ENCODE peak calls at places on chromosomes 5 and 9, in six cellular contexts. V, O, C, A, G and J are unnamed samples.

GRCh38 chr9:112620353-112620752 is 97.6 kb downstream of the INIP start:
- DNase-seq in G (no peak), O (peak; percentile 4), A (no peak), C (no peak), V (no peak), J (no peak)

GRCh38 chr9:105976257-105976656 is 281.9 kb downstream of the TMEM38B start:
- DNase-seq in G (no peak), V (no peak), C (no peak), A (no peak), O (no peak), J (no peak)

GRCh38 chr5:113663879-113664278 is 150.4 kb downstream of the YTHDC2 start:
- DNase-seq in A (peak; percentile 46), G (peak; percentile 74), C (no peak), V (peak; percentile 22), O (peak; percentile 69), J (peak; percentile 0)

GRCh38 chr5:97019435-97020117 is 83.7 kb downstream of the LNPEP start:
- DNase-seq in C (no peak), O (peak; percentile 62), G (no peak), V (no peak), A (peak; percentile 39), J (no peak)

GRCh38 chr5:124605516-124605915 is 140.9 kb downstream of the ZNF608 start:
- DNase-seq in G (no peak), V (no peak), A (no peak), O (peak; percentile 46), C (no peak), J (no peak)

GRCh38 chr9:98330831-98331230 is 75.4 kb upstream of the TBC1D2 start:
- DNase-seq in A (peak; percentile 30), V (no peak), C (no peak), O (peak; percentile 74), G (no peak), J (no peak)

GRCh38 chr5:125695994-125696679 is 727.1 kb upstream of the GRAMD2B start:
- DNase-seq in O (no peak), C (no peak), A (peak; percentile 33), V (no peak), G (no peak), J (no peak)

GRCh38 chr5:94707359-94707758 is 88.9 kb downstream of the SLF1 start:
- DNase-seq in O (peak; percentile 61), V (no peak), C (no peak), A (no peak), G (no peak), J (no peak)

GRCh38 chr5:31664566-31664965 is 25.6 kb downstream of the PDZD2 start:
- DNase-seq in G (peak; percentile 65), O (peak; percentile 5), C (peak; percentile 15), A (peak; percentile 63), V (no peak), J (peak; percentile 18)

GRCh38 chr5:116395178-116395577 is 179.4 kb downstream of the SEMA6A start:
- DNase-seq in G (no peak), C (no peak), A (no peak), V (no peak), O (no peak), J (no peak)

GRCh38 chr5:35990941-35991592 is at the start of gene UGT3A1:
- DNase-seq in A (no peak), O (no peak), C (no peak), V (peak; percentile 1), G (peak; percentile 59), J (no peak)